ENCODE peak calls at places on chromosomes 1 and 21, in nine cellular contexts. T, C, V, G, D, I, B, U and J are unnamed samples.

GRCh38 chr1:113057006-113057405 is 16.0 kb upstream of the LRIG2 start:
- DNase-seq in U (no peak), B (no peak), G (no peak), C (no peak), T (no peak), D (no peak), I (no peak), V (no peak), J (no peak)

GRCh38 chr1:227459977-227460376 is 103.4 kb upstream of the ZNF678 start:
- DNase-seq in U (no peak), T (no peak), G (no peak), C (no peak), V (no peak), D (no peak), I (no peak), B (no peak), J (no peak)

GRCh38 chr1:212463565-212464270 is 31.0 kb downstream of the NENF start:
- DNase-seq in C (no peak), U (no peak), D (no peak), V (peak), T (no peak), B (no peak), G (no peak), I (no peak), J (peak)

GRCh38 chr21:45876381-45877159 is 105.0 kb upstream of the COL6A1 start:
- DNase-seq in D (no peak), G (no peak), B (no peak), V (peak), T (no peak), C (no peak), U (no peak), I (no peak), J (no peak)

GRCh38 chr1:24107462-24108225 is 4.3 kb downstream of the MYOM3 start:
- DNase-seq in U (no peak), I (no peak), C (no peak), T (no peak), D (no peak), V (peak), G (no peak), B (no peak), J (no peak)

GRCh38 chr1:91502138-91502881 is 1.7 kb downstream of the CDC7 start:
- DNase-seq in U (no peak), D (no peak), C (no peak), T (no peak), V (no peak), G (no peak), B (no peak), I (no peak), J (no peak)

GRCh38 chr1:157104598-157105293 is 5.1 kb upstream of the ETV3L start:
- DNase-seq in U (no peak), B (no peak), T (no peak), D (no peak), V (peak), C (no peak), G (no peak), I (no peak), J (peak)

GRCh38 chr1:3029991-3030662 is 8.9 kb downstream of the ACTRT2 start:
- DNase-seq in V (peak), T (no peak), I (no peak), C (no peak), G (no peak), D (no peak), B (no peak), U (no peak), J (no peak)

GRCh38 chr21:37568916-37569315 is 202.3 kb downstream of the DYRK1A start:
- DNase-seq in D (no peak), I (no peak), C (no peak), U (no peak), T (no peak), B (no peak), V (no peak), G (no peak), J (no peak)

GRCh38 chr1:39727932-39728317 is 10.8 kb upstream of the PPIE start:
- DNase-seq in C (no peak), I (no peak), U (no peak), D (no peak), T (no peak), B (no peak), G (no peak), V (no peak), J (no peak)